ENCODE peak calls at places on chromosome X, in six cellular contexts. J is retinal pigment epithelial cell, P is HCT116, W is gastrocnemius medialis, V is stomach, B is thoracic aorta. F is an unnamed sample.

GRCh38 chrX:70433848-70434351 is 10.7 kb upstream of the DLG3 start:
- DNase-seq in P (peak), J (no peak), V (peak), B (no peak), W (peak), F (no peak)

GRCh38 chrX:110914281-110914680 is 118.7 kb upstream of the CHRDL1 start:
- DNase-seq in B (no peak), P (no peak), V (no peak), W (no peak), J (no peak), F (no peak)

GRCh38 chrX:97743014-97743413 is 859.3 kb downstream of the RPA4 start:
- DNase-seq in B (no peak), P (no peak), V (no peak), W (no peak), J (no peak), F (no peak)

GRCh38 chrX:148310402-148311200 is 189.8 kb upstream of the AFF2 start:
- DNase-seq in P (no peak), W (no peak), V (no peak), B (no peak), J (no peak), F (no peak)

GRCh38 chrX:57985951-57986350 is 75.7 kb upstream of the ZXDA start:
- DNase-seq in P (no peak), B (no peak), V (no peak), W (no peak), J (no peak), F (no peak)

GRCh38 chrX:139766545-139766983 is 58.6 kb upstream of the MCF2 start:
- DNase-seq in W (no peak), B (no peak), P (no peak), V (no peak), J (no peak), F (no peak)

GRCh38 chrX:53074987-53075386 is 7.2 kb upstream of the TSPYL2 start:
- DNase-seq in W (no peak), P (no peak), B (no peak), V (no peak), J (no peak), F (no peak)

GRCh38 chrX:154063234-154063633 is 34.3 kb downstream of the MECP2 start:
- DNase-seq in J (no peak), V (no peak), B (no peak), W (no peak), P (no peak), F (no peak)

GRCh38 chrX:267771-268261 is 13.4 kb upstream of the PLCXD1 start:
- DNase-seq in B (no peak), V (peak), P (no peak), W (peak), J (no peak), F (no peak)

GRCh38 chrX:154719132-154719675 is 31.7 kb downstream of the GAB3 start:
- DNase-seq in V (no peak), B (no peak), P (no peak), W (no peak), J (no peak), F (no peak)

GRCh38 chrX:31563792-31564191 is 492.0 kb upstream of the FTHL17 start:
- DNase-seq in B (no peak), J (no peak), W (no peak), V (no peak), P (no peak), F (no peak)

DNA sequence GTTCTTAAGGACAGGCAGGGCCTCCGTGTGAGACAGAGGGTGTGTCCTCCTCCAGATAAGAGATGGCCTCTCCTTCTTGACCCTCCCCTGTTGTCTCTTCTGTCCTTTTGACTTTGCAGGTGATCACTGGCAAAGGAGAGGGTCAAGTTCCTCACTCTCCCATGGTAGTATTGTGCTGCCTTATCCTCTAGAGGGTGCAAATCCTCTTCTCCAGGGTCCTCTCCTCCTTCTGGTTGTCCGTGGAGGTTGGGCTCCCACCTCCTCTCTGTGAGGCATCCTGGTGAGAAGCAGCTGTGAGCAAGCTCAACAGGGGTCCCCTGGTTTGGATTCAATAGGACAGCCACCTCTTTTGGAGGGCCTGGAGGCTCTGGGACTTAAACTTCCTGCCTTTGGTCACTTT is 44.8 kb downstream of the ZNF182 start:
- DNase-seq in V (no peak), P (no peak), B (no peak), W (no peak), J (no peak), F (no peak)
- TF ChIP-seq CTCF in V (no peak), P (peak), B (no peak), W (no peak), J (peak), F (no peak)

GRCh38 chrX:55524487-55524886 is 34.8 kb upstream of the USP51 start:
- DNase-seq in V (no peak), W (no peak), B (no peak), P (no peak), J (no peak), F (no peak)
- TF ChIP-seq CTCF in V (no peak), W (no peak), B (no peak), P (no peak), J (no peak), F (no peak)

DNA sequence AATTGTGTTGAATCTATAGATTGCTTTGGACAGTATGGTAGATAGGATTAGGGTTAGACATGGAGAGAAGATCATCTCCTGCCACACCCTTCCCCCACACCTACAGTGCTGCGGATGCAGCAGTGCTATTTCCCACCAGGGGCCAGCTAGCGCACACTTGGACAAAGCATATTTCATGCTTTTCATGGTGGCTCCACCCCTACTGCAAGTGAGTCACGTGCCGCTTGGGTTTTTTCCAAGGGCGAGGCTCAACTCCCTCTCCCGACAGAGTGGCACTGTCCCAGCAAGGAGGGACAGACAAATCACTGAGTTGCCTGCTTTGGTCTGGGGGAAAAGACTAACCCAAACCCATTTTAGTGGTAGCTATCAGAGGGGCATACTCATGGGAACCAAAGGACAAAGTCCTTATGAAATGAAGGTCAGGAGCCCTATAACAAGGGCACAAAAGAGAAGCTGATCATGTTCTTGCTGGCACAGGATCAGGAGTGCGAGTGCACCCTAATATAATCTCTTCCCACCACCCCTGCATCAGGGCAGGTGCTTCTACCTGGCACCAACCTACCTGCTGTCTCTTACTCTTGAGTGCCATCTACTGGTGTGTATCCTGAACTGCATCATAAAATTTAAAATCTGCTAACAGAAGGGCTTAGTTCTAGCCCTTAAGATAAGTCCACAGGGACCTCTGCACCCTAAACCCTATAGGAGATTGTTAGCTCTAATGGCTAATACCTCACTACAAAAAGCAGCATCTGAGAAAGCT is 55.1 kb upstream of the PGAM4 start:
- DNase-seq in J (no peak), B (no peak), P (peak), V (peak), W (no peak), F (no peak)
- TF ChIP-seq CTCF in J (peak), B (peak), P (peak), V (peak), W (peak), F (peak)

DNA sequence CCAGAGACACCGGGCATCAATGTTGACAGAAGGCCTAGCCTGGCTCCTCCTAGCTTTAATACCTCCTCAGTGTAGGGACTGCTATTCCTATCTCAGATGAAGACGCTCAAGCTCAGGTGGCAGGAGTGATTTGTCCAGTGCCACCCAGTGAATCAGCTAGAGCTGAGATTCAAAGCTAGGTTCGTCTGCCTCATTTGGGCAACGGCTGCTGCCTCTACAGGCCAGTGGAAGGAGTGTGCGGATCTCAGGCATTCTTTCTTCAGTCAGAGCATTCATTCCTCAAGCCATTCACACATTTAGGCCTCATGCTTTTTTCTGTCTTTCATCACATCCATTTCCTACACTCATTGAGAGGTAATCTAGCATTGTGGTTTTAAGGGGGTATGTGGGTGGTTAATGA is 7.3 kb downstream of the TSR2 start:
- DNase-seq in V (no peak), J (no peak), B (no peak), W (no peak), P (no peak), F (no peak)
- TF ChIP-seq CTCF in V (no peak), J (peak), B (no peak), W (no peak), P (peak), F (peak)

GRCh38 chrX:119055650-119056049 is 17.1 kb upstream of the CT47C1 start:
- DNase-seq in W (no peak), P (no peak), B (no peak), V (no peak), J (no peak), F (no peak)
- TF ChIP-seq CTCF in W (no peak), P (no peak), B (no peak), V (no peak), J (no peak), F (no peak)

GRCh38 chrX:24493740-24494543 is 28.9 kb downstream of the PDK3 start:
- DNase-seq in P (no peak), V (no peak), W (no peak), J (no peak), B (no peak), F (no peak)

GRCh38 chrX:24498975-24499374 is 33.9 kb downstream of the PDK3 start:
- DNase-seq in W (no peak), V (no peak), J (no peak), P (no peak), B (no peak), F (no peak)

GRCh38 chrX:24495700-24496099 is 30.6 kb downstream of the PDK3 start:
- DNase-seq in V (no peak), W (no peak), B (no peak), P (no peak), J (no peak), F (no peak)

GRCh38 chrX:24494544-24495113 is 29.5 kb downstream of the PDK3 start:
- DNase-seq in V (no peak), W (no peak), J (peak), B (no peak), P (no peak), F (peak)

GRCh38 chrX:24498181-24498580 is 33.1 kb downstream of the PDK3 start:
- DNase-seq in V (no peak), P (no peak), J (no peak), W (no peak), B (no peak), F (no peak)
- TF ChIP-seq CTCF in V (no peak), P (peak), J (peak), W (no peak), B (peak), F (peak)

GRCh38 chrX:47571215-47571614 is 10.2 kb downstream of the ARAF start:
- DNase-seq in B (no peak), P (no peak), W (no peak), J (no peak), V (no peak), F (no peak)

GRCh38 chrX:47570794-47571193 is 9.8 kb downstream of the ARAF start:
- DNase-seq in W (no peak), P (no peak), B (no peak), V (no peak), J (no peak), F (no peak)

GRCh38 chrX:47571896-47572295 is 10.3 kb upstream of the TIMP1 start:
- DNase-seq in J (no peak), P (no peak), W (no peak), B (no peak), V (no peak), F (no peak)

GRCh38 chrX:47566841-47567240 is 5.8 kb downstream of the ARAF start:
- DNase-seq in B (no peak), P (no peak), V (no peak), W (no peak), J (no peak), F (no peak)

GRCh38 chrX:47568656-47569295 is 7.8 kb downstream of the ARAF start:
- DNase-seq in W (no peak), V (no peak), B (no peak), J (no peak), P (no peak), F (no peak)
- TF ChIP-seq CTCF in W (peak), V (peak), B (peak), J (peak), P (peak), F (peak)

GRCh38 chrX:50978920-50979660 is 68.6 kb downstream of the BMP15 start:
- DNase-seq in V (no peak), B (no peak), P (no peak), J (no peak), W (no peak), F (no peak)
- TF ChIP-seq CTCF in V (no peak), B (no peak), P (peak), J (no peak), W (no peak), F (no peak)

DNA sequence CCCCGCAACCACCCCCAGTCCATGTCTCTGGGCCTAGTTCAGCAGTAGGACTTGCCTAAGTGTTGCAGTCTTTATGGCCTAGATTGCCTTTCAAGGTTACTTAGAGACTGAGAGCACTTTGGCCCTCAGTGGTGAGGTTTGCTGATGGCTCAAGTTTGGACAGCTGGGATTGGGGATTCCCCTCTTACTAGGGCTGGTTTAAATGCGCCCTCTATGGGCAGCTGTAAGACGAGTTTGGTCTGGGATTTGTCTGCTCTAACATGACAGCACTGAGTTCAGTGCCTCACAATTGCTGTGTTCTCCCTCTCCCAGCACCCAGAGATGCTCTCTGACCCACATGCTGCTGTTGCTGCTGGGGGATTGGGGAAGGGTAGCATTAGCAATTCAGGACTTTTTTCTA is 23.1 kb downstream of the DACH2 start:
- DNase-seq in J (no peak), B (no peak), V (no peak), W (no peak), P (no peak), F (no peak)
- TF ChIP-seq CTCF in J (peak), B (no peak), V (no peak), W (peak), P (peak), F (peak)

DNA sequence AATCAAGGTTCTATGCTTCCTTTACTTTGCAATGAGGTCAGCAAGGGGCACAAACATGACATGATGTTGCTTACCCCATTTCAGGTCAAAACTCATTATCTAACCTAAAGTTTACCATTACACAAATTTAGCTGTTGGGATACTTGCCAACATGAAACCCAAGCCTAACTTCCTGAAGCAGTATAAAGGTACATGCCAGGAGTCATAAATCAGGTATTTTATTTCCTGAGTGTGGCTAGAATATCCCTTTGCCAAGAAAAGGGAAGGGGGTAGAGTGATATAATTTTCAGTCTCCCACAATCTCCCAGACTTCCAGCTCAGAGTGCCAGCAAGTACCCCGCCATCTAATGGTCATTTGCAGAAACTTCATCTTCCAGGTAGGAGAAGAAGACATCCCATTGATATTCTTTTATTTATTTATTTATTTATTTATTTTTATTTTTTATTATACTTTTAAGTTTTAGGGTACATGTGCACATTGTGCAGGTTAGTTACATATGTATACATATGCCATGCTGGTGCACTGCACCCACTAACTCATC is 136.6 kb downstream of the NEXMIF start:
- DNase-seq in P (no peak), J (no peak), W (no peak), B (no peak), V (no peak), F (no peak)
- TF ChIP-seq CTCF in P (peak), J (no peak), W (no peak), B (no peak), V (no peak), F (no peak)

F was measured in AG09319.